ENCODE peak calls at places on chromosomes 11 and 22, in six cellular contexts. N, W, I, X, R and H are unnamed samples.

GRCh38 chr22:41350087-41350486 is 31.7 kb upstream of the TEF start:
- DNase-seq in N (peak; percentile 68), W (no peak), I (no peak), X (no peak), R (no peak), H (no peak)

GRCh38 chr11:75851203-75851602 is 36.2 kb downstream of the UVRAG start:
- DNase-seq in N (peak; percentile 70), W (no peak), I (no peak), X (no peak), R (peak; percentile 13), H (peak; percentile 20)

GRCh38 chr11:116221351-116221750 is 551.4 kb downstream of the BUD13 start:
- DNase-seq in N (no peak), W (no peak), I (no peak), X (no peak), R (no peak), H (no peak)

GRCh38 chr11:119910056-119910455 is 181.1 kb upstream of the NECTIN1 start:
- DNase-seq in N (no peak), W (no peak), I (no peak), X (no peak), R (no peak), H (no peak)

GRCh38 chr11:114079406-114080072 is 20.0 kb downstream of the ZBTB16 start:
- DNase-seq in N (peak; percentile 56), W (no peak), I (no peak), X (no peak), R (peak; percentile 49), H (no peak)

GRCh38 chr22:46030241-46030880 is 53.4 kb upstream of the WNT7B start:
- DNase-seq in N (no peak), W (no peak), I (no peak), X (no peak), R (no peak), H (no peak)

GRCh38 chr11:47724041-47724729 is 9.0 kb upstream of the AGBL2 start:
- DNase-seq in N (peak; percentile 83), W (peak; percentile 31), I (no peak), X (peak; percentile 7), R (peak; percentile 95), H (no peak)

GRCh38 chr11:120543816-120544215 is 32.3 kb downstream of the GRIK4 start:
- DNase-seq in N (no peak), W (no peak), I (no peak), X (no peak), R (no peak), H (no peak)

GRCh38 chr11:107272561-107272960 is 185.1 kb downstream of the CWF19L2 start:
- DNase-seq in N (no peak), W (no peak), I (no peak), X (no peak), R (no peak), H (no peak)

GRCh38 chr11:3955299-3955665 is 99.8 kb downstream of the STIM1 start:
- DNase-seq in N (no peak), W (no peak), I (no peak), X (no peak), R (no peak), H (no peak)

GRCh38 chr11:112050721-112051120 is 23.1 kb downstream of the PIH1D2 start:
- DNase-seq in N (no peak), W (no peak), I (no peak), X (no peak), R (no peak), H (no peak)

GRCh38 chr22:30047364-30047738 is 32.9 kb upstream of the HORMAD2 start:
- DNase-seq in N (peak; percentile 18), W (no peak), I (no peak), X (no peak), R (peak; percentile 15), H (no peak)

GRCh38 chr11:12888525-12889158 is 120.5 kb upstream of the RASSF10 start:
- DNase-seq in N (peak; percentile 93), W (peak; percentile 79), I (peak; percentile 88), X (peak; percentile 82), R (peak; percentile 94), H (peak; percentile 84)

GRCh38 chr11:84558085-84558905 is 1068.8 kb downstream of the DLG2 start:
- DNase-seq in N (peak; percentile 66), W (no peak), I (peak; percentile 26), X (peak; percentile 20), R (peak; percentile 52), H (peak; percentile 54)

GRCh38 chr11:60918251-60918940 is 4.4 kb downstream of the TMEM109 start:
- DNase-seq in N (no peak), W (no peak), I (no peak), X (no peak), R (no peak), H (no peak)

GRCh38 chr11:116466231-116466630 is 306.6 kb downstream of the BUD13 start:
- DNase-seq in N (no peak), W (no peak), I (no peak), X (no peak), R (no peak), H (no peak)

GRCh38 chr11:111302298-111302697 is 4.0 kb downstream of the POU2AF3 start:
- DNase-seq in N (no peak), W (peak; percentile 72), I (no peak), X (no peak), R (no peak), H (no peak)

GRCh38 chr11:16280256-16280682 is 76.1 kb downstream of the SOX6 start:
- DNase-seq in N (peak; percentile 0), W (no peak), I (no peak), X (peak; percentile 79), R (peak; percentile 17), H (no peak)

GRCh38 chr11:131025020-131025419 is 108.7 kb upstream of the SNX19 start:
- DNase-seq in N (peak; percentile 66), W (no peak), I (peak; percentile 12), X (no peak), R (peak; percentile 68), H (peak; percentile 41)

GRCh38 chr11:94271885-94272372 is 32.5 kb upstream of the IZUMO1R start:
- DNase-seq in N (no peak), W (no peak), I (no peak), X (no peak), R (no peak), H (no peak)

GRCh38 chr11:128567130-128567529 is 20.2 kb downstream of the ETS1 start:
- DNase-seq in N (no peak), W (no peak), I (no peak), X (no peak), R (no peak), H (no peak)

GRCh38 chr11:19957301-19957985 is 202.8 kb downstream of the DBX1 start:
- DNase-seq in N (no peak), W (no peak), I (no peak), X (no peak), R (no peak), H (no peak)

GRCh38 chr22:30305519-30305905 is 16.2 kb upstream of the CASTOR1 start:
- DNase-seq in N (peak; percentile 42), W (no peak), I (peak; percentile 24), X (no peak), R (no peak), H (no peak)

GRCh38 chr22:37366601-37367000 is 60.7 kb downstream of the ELFN2 start:
- DNase-seq in N (no peak), W (no peak), I (no peak), X (no peak), R (no peak), H (no peak)

GRCh38 chr11:130904380-130904779 is 11.9 kb downstream of the SNX19 start:
- DNase-seq in N (peak; percentile 35), W (no peak), I (no peak), X (no peak), R (peak; percentile 42), H (no peak)

DNA sequence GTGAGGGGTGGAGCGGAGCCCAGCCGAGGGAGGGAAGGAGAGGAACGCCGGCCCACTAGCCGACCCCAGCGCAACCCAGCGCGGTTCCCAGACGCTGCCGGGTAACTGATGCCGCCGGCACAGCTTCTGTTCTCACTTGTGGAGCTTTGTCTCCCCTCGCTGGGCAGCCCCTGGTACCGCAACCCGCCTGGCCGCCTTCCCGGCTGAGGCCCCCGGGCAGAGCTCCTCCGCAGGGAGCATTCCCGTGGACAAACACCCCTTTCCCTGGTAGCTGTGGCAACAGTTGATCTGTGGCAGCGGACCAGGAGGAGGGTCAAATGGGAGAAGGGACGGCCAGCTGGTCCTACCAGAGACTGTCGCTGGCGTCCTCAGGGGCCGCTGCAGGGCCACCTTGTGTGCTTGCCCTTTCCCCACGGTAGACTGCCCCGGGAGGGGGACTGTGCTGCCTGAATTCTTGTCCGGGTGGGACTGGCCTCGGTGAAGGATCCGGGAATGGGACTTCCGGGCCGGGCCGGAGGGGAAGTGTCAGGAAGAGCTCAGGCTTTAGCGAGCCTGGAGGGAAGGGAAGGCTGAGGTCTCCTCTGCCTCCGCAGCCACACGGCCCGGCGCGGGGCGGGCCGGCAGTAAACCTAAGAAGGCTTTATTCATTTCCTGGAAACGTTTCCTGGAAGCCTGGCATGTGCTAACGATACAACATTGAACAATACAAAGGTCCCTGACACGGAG is 468.0 kb downstream of the OPCML start:
- DNase-seq in N (peak; percentile 9), W (peak; percentile 76), I (peak; percentile 92), X (no peak), R (peak; percentile 74), H (peak; percentile 72)
- TF ChIP-seq CTCF in N (no peak), W (peak; percentile 21), I (peak; percentile 57), X (no peak), R (peak; percentile 67), H (peak; percentile 75)

DNA sequence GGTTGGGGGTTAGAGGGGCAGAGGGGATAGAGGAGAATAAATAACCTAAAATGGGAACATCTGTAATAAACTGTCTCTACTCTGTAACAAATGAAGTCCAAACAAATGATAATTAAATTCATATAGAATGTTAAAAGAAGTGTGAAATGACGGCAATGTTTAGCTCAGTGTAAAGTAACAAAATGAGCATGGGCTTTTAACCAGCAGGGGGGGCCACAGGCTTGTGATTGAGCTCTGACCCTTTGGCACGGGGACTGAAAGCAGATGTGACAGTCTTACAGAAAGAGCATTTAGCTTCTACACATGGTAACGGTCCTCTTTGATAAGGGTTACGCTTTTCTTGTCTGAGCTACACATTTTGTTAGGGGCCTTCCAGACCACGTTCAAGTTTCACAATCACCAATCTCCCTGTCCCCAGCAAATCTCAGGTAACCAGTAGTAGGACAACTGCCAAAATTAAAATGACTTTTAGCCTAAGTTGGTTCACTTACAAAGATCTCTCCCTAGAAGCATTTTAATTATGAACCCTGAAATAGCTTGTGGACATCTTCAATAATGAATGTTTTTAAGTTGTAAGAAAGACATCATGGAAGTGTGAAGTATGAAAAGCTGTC is 262.5 kb downstream of the DCDC1 start:
- DNase-seq in N (peak; percentile 23), W (peak; percentile 45), I (peak; percentile 77), X (peak; percentile 73), R (peak; percentile 53), H (no peak)
- TF ChIP-seq CTCF in N (peak; percentile 48), W (peak; percentile 29), I (peak; percentile 78), X (peak; percentile 78), R (peak; percentile 73), H (peak; percentile 71)

DNA sequence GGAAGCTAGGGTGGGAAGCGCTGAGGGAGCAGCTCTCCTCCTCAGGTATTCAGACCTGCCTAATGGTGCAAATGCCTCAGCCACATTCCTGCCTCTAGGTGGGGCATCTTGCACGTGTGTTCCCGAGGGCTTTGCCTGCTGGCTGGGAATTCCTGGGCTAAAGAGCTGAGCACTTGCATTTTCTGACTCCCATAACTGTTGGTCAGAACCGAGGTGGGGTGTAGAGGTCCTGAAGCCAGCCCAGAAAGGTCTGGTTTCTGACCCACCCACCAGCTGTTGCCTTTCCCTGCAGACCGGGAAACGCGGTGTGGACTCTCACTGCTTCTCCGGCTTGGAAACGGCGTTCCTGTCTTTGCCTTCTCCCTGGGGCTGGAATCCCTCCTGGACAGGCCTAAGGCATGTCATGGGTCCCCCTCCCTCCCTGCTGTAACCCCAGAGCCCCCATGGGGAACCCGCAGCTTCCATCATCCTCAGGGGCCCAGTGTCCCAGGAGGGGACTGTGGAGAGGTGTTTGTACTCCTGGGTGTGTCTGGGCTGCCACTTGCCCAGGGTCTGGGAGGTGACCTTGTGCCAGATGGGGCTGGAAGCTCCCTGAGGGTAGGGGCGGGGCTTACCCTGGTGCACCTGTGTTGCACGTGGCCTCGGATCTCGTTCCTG is 24.0 kb upstream of the SMIM38 start:
- DNase-seq in N (peak; percentile 63), W (peak; percentile 85), I (peak; percentile 56), X (peak; percentile 91), R (peak; percentile 73), H (peak; percentile 56)
- TF ChIP-seq CTCF in N (peak; percentile 79), W (peak; percentile 79), I (peak; percentile 78), X (peak; percentile 95), R (peak; percentile 86), H (peak; percentile 97)

GRCh38 chr11:87878373-87878779 is 296.9 kb downstream of the RAB38 start:
- DNase-seq in N (peak; percentile 68), W (no peak), I (peak; percentile 9), X (peak; percentile 15), R (peak; percentile 67), H (peak; percentile 42)
- TF ChIP-seq CTCF in N (peak; percentile 61), W (no peak), I (peak; percentile 47), X (no peak), R (peak; percentile 68), H (peak; percentile 63)